ENCODE peak calls at places on chromosome 12, in five cellular contexts. K is stimulated activated CD4-positive, alpha-beta T cell treated with anti-CD3 and anti-CD28 coated beads, Interleukin-1b, Interleukin-23, amount 100 ng/mL, for 1 hour; X is stimulated activated CD8-positive, alpha-beta memory T cell treated with anti-CD3 and anti-CD28 coated beads, Interleukin-7, amount 100 ng/mL, for 1 hour; Y is activated naive CD4-positive, alpha-beta T cell treated with Interleukin-2 at 50 U/mL for 16 hours; Z is T-helper 17 cell. T is an unnamed sample.

GRCh38 chr12:124754949-124755800 is 108.5 kb downstream of the SCARB1 start:
- DNase-seq in Z (no peak), K (no peak), Y (no peak), X (no peak), T (peak)

GRCh38 chr12:91910871-91911388 is 234.7 kb downstream of the BTG1 start:
- DNase-seq in Y (no peak), X (no peak), K (no peak), Z (no peak), T (no peak)

GRCh38 chr12:103100226-103100866 is 142.9 kb downstream of the ASCL1 start:
- DNase-seq in X (no peak), K (no peak), Z (no peak), Y (no peak), T (no peak)

GRCh38 chr12:44581642-44582242 is 294.4 kb downstream of the NELL2 start:
- DNase-seq in Y (no peak), X (no peak), Z (no peak), K (no peak), T (no peak)

GRCh38 chr12:95601626-95602025 is 50.4 kb upstream of the USP44 start:
- DNase-seq in Z (no peak), K (no peak), X (no peak), Y (no peak), T (no peak)

GRCh38 chr12:124556896-124557501 is 10.4 kb downstream of the NCOR2 start:
- DNase-seq in Z (no peak), K (no peak), Y (no peak), X (no peak), T (peak)

GRCh38 chr12:121786441-121786825 is 7.1 kb downstream of the RHOF start:
- DNase-seq in K (no peak), Y (peak), X (no peak), Z (no peak), T (no peak)

GRCh38 chr12:123671876-123672275 is 963 bp downstream of the TCTN2 start:
- DNase-seq in K (no peak), Y (no peak), X (no peak), Z (no peak), T (no peak)

T was measured in midbrain.